ENCODE peak calls at places on chromosomes 1 and 21, in ten cellular contexts. F is GM13976; J is GM12865; B is activated naive CD8-positive, alpha-beta T cell treated with anti-CD3 and anti-CD28 coated beads, Interleukin-2, amount 10 ng/mL, durations not matched to agents 7 days and 5 days; Z is NCI-H446; W is Right ventricle myocardium superior; K is SHP77; G is fibroblast of lung; H is amygdala; O is heart right ventricle. Y is an unnamed sample.

GRCh38 chr1:204826970-204827369 is 43.7 kb upstream of the NFASC start:
- DNase-seq in B (no peak), K (peak), H (no peak), G (no peak), O (no peak), J (peak), F (peak), Z (no peak), W (no peak), Y (peak)

GRCh38 chr1:93708734-93709481 is 27.3 kb upstream of the BCAR3 start:
- DNase-seq in F (no peak), B (no peak), O (peak), Z (no peak), G (no peak), K (no peak), J (peak), W (peak), H (no peak), Y (no peak)

GRCh38 chr21:41783476-41784150 is 16.8 kb upstream of the RIPK4 start:
- DNase-seq in K (peak), O (no peak), H (no peak), F (no peak), G (no peak), W (no peak), J (no peak), B (no peak), Z (no peak), Y (no peak)

GRCh38 chr1:172338295-172338735 is 82.2 kb upstream of the C1orf105 start:
- DNase-seq in O (no peak), W (no peak), K (no peak), B (no peak), G (no peak), J (peak), F (no peak), H (no peak), Z (no peak), Y (no peak)

GRCh38 chr1:35220976-35221375 is 28.0 kb upstream of the SFPQ start:
- DNase-seq in W (no peak), G (no peak), J (peak), B (no peak), Z (peak), K (peak), H (no peak), O (no peak), F (peak), Y (peak)

GRCh38 chr1:40919475-40920011 is 57.4 kb upstream of the CITED4 start:
- DNase-seq in K (no peak), F (no peak), H (peak), O (no peak), W (no peak), G (no peak), B (no peak), Z (no peak), J (no peak), Y (no peak)

GRCh38 chr1:226181996-226182714 is 4.4 kb downstream of the ACBD3 start:
- DNase-seq in K (no peak), W (peak), B (no peak), G (peak), O (peak), J (peak), Z (no peak), H (no peak), F (peak), Y (peak)

GRCh38 chr1:115717541-115717940 is 51.0 kb downstream of the CASQ2 start:
- DNase-seq in O (no peak), K (no peak), Z (peak), H (no peak), F (peak), J (peak), B (peak), W (no peak), G (peak), Y (peak)

GRCh38 chr1:106952766-106953165 is 103.7 kb upstream of the PRMT6 start:
- DNase-seq in G (no peak), K (no peak), H (no peak), W (no peak), Z (no peak), J (no peak), O (no peak), B (no peak), F (no peak), Y (peak)

GRCh38 chr1:38953433-38953860 is 11.8 kb upstream of the RHBDL2 start:
- DNase-seq in J (no peak), H (no peak), W (no peak), F (no peak), O (no peak), Z (no peak), G (no peak), B (no peak), K (no peak), Y (no peak)

GRCh38 chr21:42557420-42557819 is 43.8 kb downstream of the SLC37A1 start:
- DNase-seq in F (no peak), J (no peak), K (no peak), W (no peak), Z (no peak), H (no peak), B (peak), O (no peak), G (no peak), Y (no peak)

GRCh38 chr21:35075546-35075945 is 26.4 kb upstream of the RUNX1 start:
- DNase-seq in F (peak), J (no peak), Z (no peak), K (no peak), G (peak), W (no peak), O (no peak), B (no peak), H (no peak), Y (peak)

GRCh38 chr1:25033828-25034451 is 103.9 kb upstream of the RUNX3 start:
- DNase-seq in H (peak), K (peak), F (peak), G (no peak), W (peak), B (peak), Z (no peak), O (peak), J (peak), Y (no peak)

GRCh38 chr1:235077571-235078479 is 50.8 kb downstream of the TOMM20 start:
- DNase-seq in K (no peak), Z (no peak), B (no peak), G (peak), H (no peak), O (no peak), W (no peak), J (peak), F (peak), Y (no peak)

GRCh38 chr1:59937636-59938210 is 11.2 kb upstream of the CYP2J2 start:
- DNase-seq in O (no peak), Z (no peak), G (no peak), K (no peak), B (no peak), J (no peak), F (no peak), W (no peak), H (no peak), Y (no peak)

GRCh38 chr1:154607084-154607747 is 770 bp downstream of the ADAR start:
- DNase-seq in F (no peak), O (no peak), B (peak), G (peak), K (peak), Z (no peak), W (no peak), H (peak), J (peak), Y (peak)

GRCh38 chr1:74652711-74653131 is 20.9 kb downstream of the ERICH3 start:
- DNase-seq in K (peak), W (no peak), F (peak), O (no peak), Z (no peak), G (peak), H (no peak), J (peak), B (no peak), Y (peak)

GRCh38 chr1:165075725-165076370 is 280.7 kb downstream of the LMX1A start:
- DNase-seq in O (no peak), Z (peak), J (peak), H (no peak), G (peak), B (no peak), K (peak), W (no peak), F (no peak), Y (peak)

GRCh38 chr1:204077979-204078696 is 5.2 kb downstream of the SOX13 start:
- DNase-seq in J (no peak), W (no peak), K (peak), G (peak), H (peak), B (no peak), F (no peak), O (no peak), Z (no peak), Y (no peak)

GRCh38 chr1:2001773-2002411 is 1.7 kb downstream of the CFAP74 start:
- DNase-seq in O (no peak), F (no peak), Z (no peak), K (no peak), H (no peak), W (no peak), B (no peak), J (no peak), G (peak), Y (no peak)

GRCh38 chr1:30727796-30728195 is 4.4 kb upstream of the MATN1 start:
- DNase-seq in W (no peak), H (no peak), O (no peak), G (peak), F (no peak), K (no peak), Z (no peak), B (no peak), J (no peak), Y (no peak)

GRCh38 chr1:16409536-16410152 is 27.6 kb downstream of the SPATA21 start:
- DNase-seq in F (no peak), J (no peak), Z (no peak), H (no peak), G (no peak), O (no peak), W (no peak), K (peak), B (no peak), Y (no peak)